ENCODE peak calls at places on chromosomes 3 and 15, in six cellular contexts. J, A, W, I, E and U are unnamed samples.
A peak's percentile ranks its signal among the peaks of the same experiment; 100 is the strongest.

GRCh38 chr15:61653110-61653509 is 407.1 kb downstream of the VPS13C start:
- DNase-seq in J (no peak), A (no peak), W (no peak), I (no peak), E (no peak), U (no peak)

GRCh38 chr3:3196148-3196861 is 16.8 kb upstream of the CRBN start:
- DNase-seq in J (no peak), A (no peak), W (no peak), I (no peak), E (no peak), U (no peak)

GRCh38 chr3:11481561-11481960 is 162.2 kb downstream of the VGLL4 start:
- DNase-seq in J (no peak), A (no peak), W (no peak), I (no peak), E (no peak), U (no peak)

GRCh38 chr3:113409676-113410075 is 31.6 kb downstream of the CFAP44 start:
- DNase-seq in J (no peak), A (no peak), W (no peak), I (no peak), E (no peak), U (no peak)

GRCh38 chr15:78950906-78951840 is 6.3 kb upstream of the CTSH start:
- DNase-seq in J (no peak), A (peak; percentile 78), W (no peak), I (peak; percentile 46), E (no peak), U (no peak)

GRCh38 chr3:12906141-12906915 is 65.0 kb upstream of the RPL32 start:
- DNase-seq in J (no peak), A (no peak), W (no peak), I (no peak), E (no peak), U (no peak)

GRCh38 chr15:92149469-92149868 is 244.2 kb upstream of the ST8SIA2 start:
- DNase-seq in J (no peak), A (no peak), W (no peak), I (no peak), E (no peak), U (no peak)

GRCh38 chr3:197858598-197858997 is 67.5 kb downstream of the LRCH3 start:
- DNase-seq in J (no peak), A (no peak), W (no peak), I (no peak), E (no peak), U (no peak)

GRCh38 chr3:76930712-76931111 is 109.2 kb upstream of the ROBO2 start:
- DNase-seq in J (no peak), A (no peak), W (no peak), I (no peak), E (no peak), U (no peak)

GRCh38 chr3:196712514-196713413 is 587 bp downstream of the PIGX start:
- DNase-seq in J (no peak), A (peak; percentile 87), W (peak; percentile 60), I (peak; percentile 81), E (no peak), U (peak; percentile 7)

GRCh38 chr3:37287776-37288175 is 113.4 kb upstream of the LRRFIP2 start:
- DNase-seq in J (no peak), A (no peak), W (no peak), I (no peak), E (no peak), U (no peak)

GRCh38 chr15:99143230-99143629 is 38.4 kb downstream of the SYNM start:
- DNase-seq in J (no peak), A (no peak), W (no peak), I (no peak), E (no peak), U (no peak)

GRCh38 chr3:45130476-45130875 is 15.7 kb downstream of the CDCP1 start:
- DNase-seq in J (no peak), A (no peak), W (no peak), I (no peak), E (no peak), U (no peak)

GRCh38 chr15:99967841-99968371 is 234.7 kb upstream of the LYSMD4 start:
- DNase-seq in J (no peak), A (no peak), W (no peak), I (no peak), E (peak; percentile 35), U (no peak)